ENCODE peak calls at places on chromosomes 7 and 10, in eight cellular contexts. One of them, this sample, is unnamed.

GRCh38 chr7:68319061-68319460 is 1279.2 kb upstream of the AUTS2 start:
- DNase-seq in mammary epithelial cell: no peak
- DNase-seq in SW480: no peak
- DNase-seq in transverse colon: no peak
- DNase-seq in HS-27A: no peak
- DNase-seq in stimulated activated CD8-positive, alpha-beta memory T cell treated with anti-CD3 and anti-CD28 coated beads, Interleukin-2, amount 100 ng/mL, for 48 hours: no peak
- DNase-seq in stimulated activated CD4-positive, alpha-beta T cell treated with anti-CD3 and anti-CD28 coated beads, Interleukin-2, amount 100 ng/mL, for 24 hours: no peak
- DNase-seq in NCI-H82: peak
- DNase-seq in this sample: no peak

GRCh38 chr7:140003913-140004382 is 58.8 kb downstream of the PARP12 start:
- DNase-seq in mammary epithelial cell: peak
- DNase-seq in SW480: peak
- DNase-seq in transverse colon: peak
- DNase-seq in HS-27A: peak
- DNase-seq in stimulated activated CD8-positive, alpha-beta memory T cell treated with anti-CD3 and anti-CD28 coated beads, Interleukin-2, amount 100 ng/mL, for 48 hours: no peak
- DNase-seq in stimulated activated CD4-positive, alpha-beta T cell treated with anti-CD3 and anti-CD28 coated beads, Interleukin-2, amount 100 ng/mL, for 24 hours: peak
- DNase-seq in NCI-H82: peak
- DNase-seq in this sample: no peak

GRCh38 chr7:149415391-149416068 is 45.3 kb downstream of the ZNF777 start:
- DNase-seq in mammary epithelial cell: no peak
- DNase-seq in SW480: no peak
- DNase-seq in transverse colon: no peak
- DNase-seq in HS-27A: no peak
- DNase-seq in stimulated activated CD8-positive, alpha-beta memory T cell treated with anti-CD3 and anti-CD28 coated beads, Interleukin-2, amount 100 ng/mL, for 48 hours: no peak
- DNase-seq in stimulated activated CD4-positive, alpha-beta T cell treated with anti-CD3 and anti-CD28 coated beads, Interleukin-2, amount 100 ng/mL, for 24 hours: no peak
- DNase-seq in NCI-H82: no peak
- DNase-seq in this sample: no peak

GRCh38 chr7:98420966-98421612 is 20.2 kb upstream of the BAIAP2L1 start:
- DNase-seq in mammary epithelial cell: peak
- DNase-seq in SW480: peak
- DNase-seq in transverse colon: peak
- DNase-seq in HS-27A: no peak
- DNase-seq in stimulated activated CD8-positive, alpha-beta memory T cell treated with anti-CD3 and anti-CD28 coated beads, Interleukin-2, amount 100 ng/mL, for 48 hours: peak
- DNase-seq in stimulated activated CD4-positive, alpha-beta T cell treated with anti-CD3 and anti-CD28 coated beads, Interleukin-2, amount 100 ng/mL, for 24 hours: peak
- DNase-seq in NCI-H82: peak
- DNase-seq in this sample: peak

GRCh38 chr7:100132697-100133137 is 6.0 kb downstream of the MBLAC1 start:
- DNase-seq in mammary epithelial cell: peak
- DNase-seq in SW480: peak
- DNase-seq in transverse colon: peak
- DNase-seq in HS-27A: no peak
- DNase-seq in stimulated activated CD8-positive, alpha-beta memory T cell treated with anti-CD3 and anti-CD28 coated beads, Interleukin-2, amount 100 ng/mL, for 48 hours: no peak
- DNase-seq in stimulated activated CD4-positive, alpha-beta T cell treated with anti-CD3 and anti-CD28 coated beads, Interleukin-2, amount 100 ng/mL, for 24 hours: peak
- DNase-seq in NCI-H82: peak
- DNase-seq in this sample: no peak

GRCh38 chr10:67079126-67079525 is 153.3 kb downstream of the LRRTM3 start:
- DNase-seq in mammary epithelial cell: no peak
- DNase-seq in SW480: no peak
- DNase-seq in transverse colon: no peak
- DNase-seq in HS-27A: no peak
- DNase-seq in stimulated activated CD8-positive, alpha-beta memory T cell treated with anti-CD3 and anti-CD28 coated beads, Interleukin-2, amount 100 ng/mL, for 48 hours: no peak
- DNase-seq in stimulated activated CD4-positive, alpha-beta T cell treated with anti-CD3 and anti-CD28 coated beads, Interleukin-2, amount 100 ng/mL, for 24 hours: no peak
- DNase-seq in NCI-H82: peak
- DNase-seq in this sample: no peak

GRCh38 chr10:22597142-22597541 is 117.2 kb downstream of the PIP4K2A start:
- DNase-seq in mammary epithelial cell: no peak
- DNase-seq in SW480: no peak
- DNase-seq in transverse colon: peak
- DNase-seq in HS-27A: no peak
- DNase-seq in stimulated activated CD8-positive, alpha-beta memory T cell treated with anti-CD3 and anti-CD28 coated beads, Interleukin-2, amount 100 ng/mL, for 48 hours: no peak
- DNase-seq in stimulated activated CD4-positive, alpha-beta T cell treated with anti-CD3 and anti-CD28 coated beads, Interleukin-2, amount 100 ng/mL, for 24 hours: no peak
- DNase-seq in NCI-H82: peak
- DNase-seq in this sample: no peak

GRCh38 chr10:49629286-49629915 is 15.6 kb downstream of the CHAT start:
- DNase-seq in mammary epithelial cell: no peak
- DNase-seq in SW480: no peak
- DNase-seq in transverse colon: no peak
- DNase-seq in HS-27A: no peak
- DNase-seq in stimulated activated CD8-positive, alpha-beta memory T cell treated with anti-CD3 and anti-CD28 coated beads, Interleukin-2, amount 100 ng/mL, for 48 hours: no peak
- DNase-seq in stimulated activated CD4-positive, alpha-beta T cell treated with anti-CD3 and anti-CD28 coated beads, Interleukin-2, amount 100 ng/mL, for 24 hours: no peak
- DNase-seq in NCI-H82: peak
- DNase-seq in this sample: no peak

GRCh38 chr7:155412416-155413253 is 45.3 kb upstream of the EN2 start:
- DNase-seq in mammary epithelial cell: peak
- DNase-seq in SW480: peak
- DNase-seq in transverse colon: peak
- DNase-seq in HS-27A: no peak
- DNase-seq in stimulated activated CD8-positive, alpha-beta memory T cell treated with anti-CD3 and anti-CD28 coated beads, Interleukin-2, amount 100 ng/mL, for 48 hours: peak
- DNase-seq in stimulated activated CD4-positive, alpha-beta T cell treated with anti-CD3 and anti-CD28 coated beads, Interleukin-2, amount 100 ng/mL, for 24 hours: peak
- DNase-seq in NCI-H82: peak
- DNase-seq in this sample: no peak

GRCh38 chr7:76011437-76011836 is 17.0 kb upstream of the TMEM120A start:
- DNase-seq in mammary epithelial cell: no peak
- DNase-seq in SW480: no peak
- DNase-seq in transverse colon: no peak
- DNase-seq in HS-27A: no peak
- DNase-seq in stimulated activated CD8-positive, alpha-beta memory T cell treated with anti-CD3 and anti-CD28 coated beads, Interleukin-2, amount 100 ng/mL, for 48 hours: no peak
- DNase-seq in stimulated activated CD4-positive, alpha-beta T cell treated with anti-CD3 and anti-CD28 coated beads, Interleukin-2, amount 100 ng/mL, for 24 hours: no peak
- DNase-seq in NCI-H82: peak
- DNase-seq in this sample: no peak

GRCh38 chr10:17643339-17643754 is 604 bp upstream of the STAM start:
- DNase-seq in mammary epithelial cell: peak
- DNase-seq in SW480: peak
- DNase-seq in transverse colon: peak
- DNase-seq in HS-27A: no peak
- DNase-seq in stimulated activated CD8-positive, alpha-beta memory T cell treated with anti-CD3 and anti-CD28 coated beads, Interleukin-2, amount 100 ng/mL, for 48 hours: peak
- DNase-seq in stimulated activated CD4-positive, alpha-beta T cell treated with anti-CD3 and anti-CD28 coated beads, Interleukin-2, amount 100 ng/mL, for 24 hours: no peak
- DNase-seq in NCI-H82: peak
- DNase-seq in this sample: no peak

GRCh38 chr10:43227911-43228782 is 38.7 kb downstream of the RASGEF1A start:
- DNase-seq in mammary epithelial cell: no peak
- DNase-seq in SW480: no peak
- DNase-seq in transverse colon: peak
- DNase-seq in HS-27A: no peak
- DNase-seq in stimulated activated CD8-positive, alpha-beta memory T cell treated with anti-CD3 and anti-CD28 coated beads, Interleukin-2, amount 100 ng/mL, for 48 hours: no peak
- DNase-seq in stimulated activated CD4-positive, alpha-beta T cell treated with anti-CD3 and anti-CD28 coated beads, Interleukin-2, amount 100 ng/mL, for 24 hours: no peak
- DNase-seq in NCI-H82: no peak
- DNase-seq in this sample: peak

GRCh38 chr10:115861864-115862263 is 411.1 kb downstream of the GFRA1 start:
- DNase-seq in mammary epithelial cell: peak
- DNase-seq in SW480: no peak
- DNase-seq in transverse colon: no peak
- DNase-seq in HS-27A: peak
- DNase-seq in stimulated activated CD8-positive, alpha-beta memory T cell treated with anti-CD3 and anti-CD28 coated beads, Interleukin-2, amount 100 ng/mL, for 48 hours: no peak
- DNase-seq in stimulated activated CD4-positive, alpha-beta T cell treated with anti-CD3 and anti-CD28 coated beads, Interleukin-2, amount 100 ng/mL, for 24 hours: no peak
- DNase-seq in NCI-H82: no peak
- DNase-seq in this sample: no peak

GRCh38 chr10:19421664-19422063 is 373.1 kb downstream of the MALRD1 start:
- DNase-seq in mammary epithelial cell: no peak
- DNase-seq in SW480: no peak
- DNase-seq in transverse colon: no peak
- DNase-seq in HS-27A: no peak
- DNase-seq in stimulated activated CD8-positive, alpha-beta memory T cell treated with anti-CD3 and anti-CD28 coated beads, Interleukin-2, amount 100 ng/mL, for 48 hours: no peak
- DNase-seq in stimulated activated CD4-positive, alpha-beta T cell treated with anti-CD3 and anti-CD28 coated beads, Interleukin-2, amount 100 ng/mL, for 24 hours: no peak
- DNase-seq in NCI-H82: no peak
- DNase-seq in this sample: no peak

GRCh38 chr10:103757531-103758293 is 97.7 kb downstream of the SH3PXD2A start:
- DNase-seq in mammary epithelial cell: peak
- DNase-seq in SW480: peak
- DNase-seq in transverse colon: peak
- DNase-seq in HS-27A: no peak
- DNase-seq in stimulated activated CD8-positive, alpha-beta memory T cell treated with anti-CD3 and anti-CD28 coated beads, Interleukin-2, amount 100 ng/mL, for 48 hours: no peak
- DNase-seq in stimulated activated CD4-positive, alpha-beta T cell treated with anti-CD3 and anti-CD28 coated beads, Interleukin-2, amount 100 ng/mL, for 24 hours: peak
- DNase-seq in NCI-H82: peak
- DNase-seq in this sample: no peak